ENCODE peak calls at places on chromosome 7, in six cellular contexts. C is GM12892, D is H1, W is K562, I is GM12878, E is HepG2. F is an unnamed sample.

GRCh38 chr7:7504910-7505704 is 30.6 kb downstream of the COL28A1 start:
- DNase-seq in C (no peak), I (no peak), D (no peak), E (no peak), W (no peak), F (no peak)

GRCh38 chr7:91182819-91183405 is 81.3 kb upstream of the FZD1 start:
- DNase-seq in C (no peak), I (no peak), W (no peak), E (no peak), D (no peak), F (no peak)

GRCh38 chr7:81949306-81949705 is 179.5 kb upstream of the HGF start:
- DNase-seq in I (no peak), W (no peak), C (no peak), D (no peak), E (no peak), F (no peak)

GRCh38 chr7:28433604-28434254 is 21.4 kb downstream of the CREB5 start:
- DNase-seq in W (no peak), C (no peak), I (no peak), D (peak; percentile 43), E (no peak), F (no peak)

GRCh38 chr7:140304071-140304799 is 94.1 kb downstream of the SLC37A3 start:
- DNase-seq in E (peak; percentile 53), D (no peak), I (peak; percentile 11), C (no peak), W (no peak), F (peak; percentile 47)

GRCh38 chr7:107816053-107816566 is 13.1 kb upstream of the SLC26A3 start:
- DNase-seq in C (no peak), E (no peak), D (no peak), I (no peak), W (no peak), F (no peak)

GRCh38 chr7:106178593-106179134 is 66.6 kb upstream of the SYPL1 start:
- DNase-seq in I (no peak), C (no peak), D (no peak), E (peak; percentile 5), W (no peak), F (no peak)

GRCh38 chr7:36076073-36076472 is 77.0 kb upstream of the EEPD1 start:
- DNase-seq in W (no peak), D (no peak), I (no peak), C (no peak), E (no peak), F (no peak)

GRCh38 chr7:135929249-135929648 is 47.9 kb downstream of the MTPN start:
- DNase-seq in D (no peak), E (no peak), W (no peak), I (no peak), C (no peak), F (no peak)

GRCh38 chr7:12827920-12828319 is 140.5 kb downstream of the ARL4A start:
- DNase-seq in D (no peak), W (no peak), C (no peak), E (no peak), I (no peak), F (no peak)

GRCh38 chr7:152543801-152544200 is 108.0 kb upstream of the KMT2C start:
- DNase-seq in E (no peak), D (peak; percentile 56), W (no peak), I (no peak), C (no peak), F (no peak)

GRCh38 chr7:80665526-80665925 is 27.1 kb downstream of the CD36 start:
- DNase-seq in I (no peak), E (no peak), C (no peak), W (no peak), D (no peak), F (no peak)

GRCh38 chr7:7709263-7709662 is 9.1 kb downstream of the RPA3 start:
- DNase-seq in I (no peak), C (no peak), E (no peak), D (no peak), W (no peak), F (no peak)

GRCh38 chr7:43467406-43467805 is 115.5 kb upstream of the STK17A start:
- DNase-seq in C (no peak), E (no peak), I (no peak), W (no peak), D (peak; percentile 43), F (no peak)

GRCh38 chr7:25382869-25383268 is 154.6 kb upstream of the NPVF start:
- DNase-seq in W (no peak), I (no peak), C (no peak), D (no peak), E (no peak), F (no peak)

GRCh38 chr7:149819141-149819960 is 18.8 kb upstream of the ZNF862 start:
- DNase-seq in W (no peak), D (no peak), C (no peak), E (no peak), I (no peak), F (no peak)

GRCh38 chr7:1972734-1973133 is 260.0 kb downstream of the MAD1L1 start:
- DNase-seq in C (no peak), D (no peak), E (no peak), I (no peak), W (no peak), F (no peak)

GRCh38 chr7:81519886-81520285 is 250.0 kb downstream of the HGF start:
- DNase-seq in E (no peak), D (no peak), C (no peak), I (no peak), W (no peak), F (no peak)

GRCh38 chr7:82442492-82443043 is 1.0 kb downstream of the CACNA2D1 start:
- DNase-seq in E (no peak), C (no peak), D (peak; percentile 55), I (no peak), W (no peak), F (no peak)

GRCh38 chr7:34160261-34160752 is 255.0 kb downstream of the BMPER start:
- DNase-seq in C (no peak), I (no peak), D (no peak), E (no peak), W (no peak), F (no peak)

GRCh38 chr7:2307690-2308107 is 6.5 kb downstream of the SNX8 start:
- DNase-seq in W (no peak), D (no peak), E (no peak), C (no peak), I (peak; percentile 77), F (no peak)

GRCh38 chr7:118467381-118467780 is 242.9 kb downstream of the ANKRD7 start:
- DNase-seq in D (no peak), W (no peak), I (no peak), C (no peak), E (no peak), F (no peak)

GRCh38 chr7:110204527-110204926 is 886.4 kb upstream of the LRRN3 start:
- DNase-seq in E (no peak), D (peak; percentile 47), I (no peak), C (no peak), W (no peak), F (no peak)

GRCh38 chr7:19754521-19755116 is 18.8 kb downstream of the TMEM196 start:
- DNase-seq in I (peak; percentile 15), E (peak; percentile 35), C (no peak), D (no peak), W (peak; percentile 14), F (no peak)

GRCh38 chr7:148838905-148839304 is 45.2 kb downstream of the EZH2 start:
- DNase-seq in C (no peak), D (no peak), I (no peak), W (no peak), E (no peak), F (no peak)

GRCh38 chr7:29852457-29852856 is 46.1 kb downstream of the WIPF3 start:
- DNase-seq in E (no peak), W (no peak), D (no peak), I (no peak), C (no peak), F (no peak)

GRCh38 chr7:29853072-29853471 is 46.8 kb downstream of the WIPF3 start:
- DNase-seq in C (no peak), E (no peak), I (no peak), D (no peak), W (no peak), F (no peak)

GRCh38 chr7:29851487-29851886 is 45.2 kb downstream of the WIPF3 start:
- DNase-seq in D (no peak), C (no peak), I (no peak), E (no peak), W (no peak), F (no peak)

GRCh38 chr7:29854257-29854938 is 48.1 kb downstream of the WIPF3 start:
- DNase-seq in W (no peak), D (no peak), E (no peak), I (no peak), C (no peak), F (no peak)

GRCh38 chr7:29853775-29854174 is 47.5 kb downstream of the WIPF3 start:
- DNase-seq in I (no peak), D (no peak), W (no peak), C (no peak), E (no peak), F (no peak)
- TF ChIP-seq TAF1 in I (no peak), D (no peak), W (no peak), C (no peak), E (no peak), F (no peak)

DNA sequence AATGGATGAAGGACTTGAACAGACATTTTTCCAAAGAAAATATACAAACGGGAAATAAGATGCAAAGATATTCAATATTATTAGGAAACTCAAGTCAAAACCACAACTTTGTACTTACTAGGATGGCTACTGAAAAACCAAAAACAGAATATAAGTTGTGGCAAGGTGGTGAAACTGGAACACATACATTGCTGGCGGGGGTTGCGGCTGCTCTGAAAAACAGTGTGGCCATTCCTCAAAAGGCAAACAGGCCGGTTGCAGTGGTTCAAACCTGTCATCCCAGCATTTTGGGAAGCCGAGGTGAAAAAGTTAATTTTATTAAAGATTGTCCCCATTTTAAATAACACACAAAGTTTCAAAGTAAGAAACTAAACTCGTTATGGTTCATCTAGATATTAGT is 9.9 kb upstream of the ZNF713 start:
- DNase-seq in E (no peak), C (no peak), W (no peak), D (no peak), I (no peak), F (no peak)
- TF ChIP-seq POLR2AphosphoS5 in E (no peak), C (no peak), W (no peak), D (no peak), I (no peak), F (no peak)

DNA sequence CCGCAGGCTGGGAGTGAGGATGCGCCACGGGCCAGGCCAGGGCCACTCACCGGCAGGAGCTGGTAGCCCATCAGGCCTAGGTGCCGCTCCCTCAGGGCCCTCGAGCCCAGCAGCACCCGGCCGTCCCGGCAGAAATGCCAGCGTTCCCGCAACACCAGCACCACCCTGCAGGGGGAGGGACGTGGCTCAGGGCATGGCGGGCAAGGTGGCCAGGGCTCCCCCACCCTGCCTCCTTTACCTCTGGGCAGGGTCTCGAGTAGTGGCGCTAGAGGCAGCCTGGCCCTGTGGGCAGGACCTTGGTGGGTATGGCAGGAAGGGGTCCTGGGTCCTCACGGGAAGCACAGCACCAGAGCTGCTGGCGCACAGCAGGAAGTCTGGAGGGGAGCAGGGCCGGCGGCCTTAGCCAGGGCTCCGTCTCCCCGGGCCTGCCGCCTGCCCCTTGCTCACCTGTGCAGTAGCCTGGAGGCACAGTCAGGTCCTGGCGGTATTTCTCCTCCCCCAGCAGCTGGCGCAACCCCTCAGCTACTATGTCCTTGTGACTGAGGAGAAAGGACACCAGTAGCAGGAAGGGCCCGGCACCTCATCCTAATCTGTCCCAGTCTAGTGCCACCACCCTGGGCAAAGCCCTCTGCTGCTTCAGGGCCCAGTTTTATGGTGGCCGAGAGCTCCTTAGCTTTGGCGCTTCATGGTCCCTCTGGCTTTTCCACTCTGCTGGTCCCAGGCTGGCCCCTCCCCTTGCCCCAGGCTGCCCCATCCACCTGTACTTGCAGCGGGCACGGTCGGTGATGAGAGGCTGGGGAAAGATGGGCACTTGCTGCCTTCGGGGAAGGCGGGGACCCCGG is 3.5 kb downstream of the FASTK start:
- DNase-seq in C (no peak), W (no peak), E (no peak), I (no peak), D (peak; percentile 91), F (no peak)
- TF ChIP-seq POLR2A in C (no peak), W (peak; percentile 57), E (peak; percentile 3), I (peak; percentile 65), D (no peak), F (no peak)

GRCh38 chr7:47186316-47186715 is 395.6 kb downstream of the TNS3 start:
- DNase-seq in W (no peak), I (peak; percentile 25), D (no peak), C (no peak), E (no peak), F (no peak)
- TF ChIP-seq TAF1 in W (no peak), I (no peak), D (no peak), C (no peak), E (no peak), F (no peak)

F was measured in GM12891.